ENCODE peak calls at places on chromosomes 2 and 18, in seven cellular contexts. J is IMR-90, K is GM12892, T is tibial nerve, D is lower leg skin, N is esophagus squamous epithelium, E is GM12891. C is an unnamed sample.

GRCh38 chr18:48805826-48806535 is 144.8 kb downstream of the SMAD7 start:
- DNase-seq in J (no peak), K (no peak), T (no peak), D (no peak), N (no peak), E (no peak), C (no peak)

GRCh38 chr18:63963610-63964256 is 6.1 kb upstream of the SERPINB8 start:
- DNase-seq in J (peak; percentile 77), K (no peak), T (peak; percentile 48), D (no peak), N (no peak), E (no peak), C (no peak)

GRCh38 chr18:78735131-78736014 is 244.2 kb upstream of the SALL3 start:
- DNase-seq in J (no peak), K (no peak), T (no peak), D (no peak), N (no peak), E (no peak), C (no peak)

GRCh38 chr2:128381001-128381938 is 62.6 kb upstream of the HS6ST1 start:
- DNase-seq in J (no peak), K (no peak), T (no peak), D (no peak), N (no peak), E (no peak), C (no peak)

GRCh38 chr2:112065966-112066365 is 10.9 kb downstream of the TMEM87B start:
- DNase-seq in J (peak; percentile 86), K (no peak), T (no peak), D (no peak), N (no peak), E (no peak), C (no peak)

GRCh38 chr18:2627821-2628276 is 27.7 kb upstream of the SMCHD1 start:
- DNase-seq in J (peak; percentile 41), K (no peak), T (no peak), D (no peak), N (no peak), E (no peak), C (no peak)

GRCh38 chr2:37588316-37588777 is 83.1 kb downstream of the CDC42EP3 start:
- DNase-seq in J (peak; percentile 43), K (no peak), T (no peak), D (no peak), N (no peak), E (no peak), C (no peak)

GRCh38 chr2:88638743-88639142 is 11.5 kb upstream of the EIF2AK3 start:
- DNase-seq in J (no peak), K (no peak), T (no peak), D (no peak), N (no peak), E (no peak), C (no peak)

GRCh38 chr2:152284398-152284797 is 50.6 kb upstream of the FMNL2 start:
- DNase-seq in J (no peak), K (no peak), T (no peak), D (no peak), N (no peak), E (no peak), C (no peak)

GRCh38 chr2:197293252-197294007 is 17.1 kb downstream of the ANKRD44 start:
- DNase-seq in J (no peak), K (no peak), T (no peak), D (no peak), N (no peak), E (no peak), C (no peak)

GRCh38 chr2:160584972-160585494 is 91.4 kb upstream of the RBMS1 start:
- DNase-seq in J (peak; percentile 39), K (no peak), T (no peak), D (no peak), N (no peak), E (no peak), C (no peak)

GRCh38 chr18:48079885-48080284 is 149.4 kb upstream of the SMAD2 start:
- DNase-seq in J (no peak), K (no peak), T (no peak), D (no peak), N (no peak), E (no peak), C (no peak)

GRCh38 chr2:105697781-105698449 is 46.8 kb upstream of the NCK2 start:
- DNase-seq in J (no peak), K (no peak), T (no peak), D (no peak), N (no peak), E (no peak), C (no peak)

GRCh38 chr2:157229572-157229971 is 27.9 kb upstream of the GALNT5 start:
- DNase-seq in J (peak; percentile 94), K (no peak), T (no peak), D (no peak), N (no peak), E (no peak), C (no peak)

GRCh38 chr2:47063159-47063930 is 91.8 kb downstream of the STPG4 start:
- DNase-seq in J (no peak), K (no peak), T (no peak), D (no peak), N (no peak), E (no peak), C (no peak)

GRCh38 chr2:47064076-47064475 is 91.0 kb downstream of the STPG4 start:
- DNase-seq in J (no peak), K (no peak), T (no peak), D (no peak), N (no peak), E (no peak), C (no peak)

GRCh38 chr2:47067788-47068407 is 87.2 kb downstream of the STPG4 start:
- DNase-seq in J (no peak), K (no peak), T (no peak), D (no peak), N (no peak), E (no peak), C (no peak)

GRCh38 chr2:47065343-47065742 is 89.8 kb downstream of the STPG4 start:
- DNase-seq in J (no peak), K (no peak), T (no peak), D (no peak), N (no peak), E (no peak), C (no peak)

GRCh38 chr2:47065771-47066380 is 89.2 kb downstream of the STPG4 start:
- DNase-seq in J (peak; percentile 89), K (no peak), T (no peak), D (no peak), N (no peak), E (no peak), C (no peak)
- TF ChIP-seq POLR2A in J (peak; percentile 35), K (no peak), T (no peak), D (no peak), N (no peak), E (no peak), C (no peak)

DNA sequence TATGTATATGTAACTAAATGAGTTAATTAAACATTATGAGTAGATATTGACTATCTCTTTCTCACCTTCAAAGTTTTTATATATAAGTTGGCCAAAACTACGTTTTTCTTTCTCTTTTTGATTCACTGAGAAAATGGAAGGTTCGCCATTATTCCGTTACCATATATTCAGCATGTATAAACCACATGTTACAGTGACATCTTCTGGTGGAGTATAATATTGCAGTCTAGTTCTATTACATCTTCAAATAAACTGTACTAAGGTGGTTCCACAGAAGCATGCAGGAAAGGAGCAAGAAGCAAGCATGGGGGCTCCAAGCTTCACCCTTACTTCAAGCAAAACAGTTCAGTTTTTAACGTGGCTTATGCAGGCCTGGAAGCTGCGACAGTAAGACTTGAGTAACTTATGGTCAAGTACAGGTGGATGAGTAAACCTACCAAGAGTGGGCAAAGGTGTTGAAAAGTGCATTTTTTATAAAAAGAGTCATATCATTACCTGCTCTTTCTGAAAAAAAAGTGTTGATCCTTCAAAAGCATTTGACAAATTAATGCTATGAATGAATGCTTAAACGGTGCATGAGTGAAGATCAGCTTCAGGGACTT is 129.8 kb upstream of the RAB6C start:
- DNase-seq in J (peak; percentile 78), K (no peak), T (no peak), D (no peak), N (no peak), E (no peak), C (no peak)
- TF ChIP-seq POLR2A in J (no peak), K (no peak), T (no peak), D (no peak), N (no peak), E (no peak), C (no peak)

GRCh38 chr2:8867363-8867762 is 29.9 kb upstream of the KIDINS220 start:
- DNase-seq in J (no peak), K (no peak), T (no peak), D (no peak), N (no peak), E (no peak), C (no peak)

GRCh38 chr2:8877332-8877731 is 39.9 kb upstream of the KIDINS220 start:
- DNase-seq in J (no peak), K (no peak), T (no peak), D (no peak), N (no peak), E (no peak), C (no peak)

GRCh38 chr2:8876628-8877027 is 39.2 kb upstream of the KIDINS220 start:
- DNase-seq in J (peak; percentile 34), K (no peak), T (no peak), D (no peak), N (no peak), E (no peak), C (no peak)

DNA sequence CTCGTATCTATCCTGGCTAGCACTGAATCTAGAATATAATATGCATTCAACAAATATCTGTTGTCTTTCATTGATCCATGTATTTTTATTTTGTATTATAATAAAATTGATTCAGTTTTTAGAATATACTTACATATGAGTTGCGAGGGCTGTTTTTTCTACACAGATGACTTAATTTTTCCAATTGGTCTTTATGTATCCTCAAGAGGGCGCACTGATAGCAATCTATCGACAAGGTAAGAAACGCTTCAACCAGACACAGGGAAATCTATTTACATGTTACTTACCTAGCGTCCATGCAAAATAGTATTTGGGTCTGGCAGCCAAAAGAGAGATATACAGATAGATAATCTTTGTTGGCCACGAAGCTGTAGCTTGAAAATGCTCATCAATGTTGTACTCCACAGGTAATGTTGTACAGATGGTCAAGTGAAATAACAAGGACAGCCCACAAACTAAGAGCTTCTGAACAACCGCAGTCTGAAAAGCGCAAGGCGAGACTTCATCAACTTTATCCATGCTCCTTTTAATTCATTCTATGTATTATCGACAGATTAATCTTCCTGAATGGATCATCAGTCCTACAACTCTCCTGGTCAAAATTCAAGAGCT is 35.5 kb upstream of the KIDINS220 start:
- DNase-seq in J (peak; percentile 73), K (no peak), T (peak; percentile 8), D (no peak), N (no peak), E (peak; percentile 21), C (no peak)
- TF ChIP-seq POLR2A in J (no peak), K (no peak), T (no peak), D (no peak), N (no peak), E (no peak), C (no peak)

GRCh38 chr2:206158563-206159345 is 490 bp downstream of the NDUFS1 start:
- DNase-seq in J (peak; percentile 31), K (no peak), T (no peak), D (no peak), N (no peak), E (no peak), C (no peak)

GRCh38 chr2:206163251-206163880 is 3.7 kb downstream of the EEF1B2 start:
- DNase-seq in J (no peak), K (no peak), T (no peak), D (no peak), N (no peak), E (no peak), C (no peak)

GRCh38 chr2:206159346-206160123 is at the start of the genes EEF1B2 and NDUFS1:
- DNase-seq in J (peak; percentile 99), K (peak; percentile 87), T (peak; percentile 89), D (peak; percentile 96), N (peak; percentile 92), E (peak; percentile 87), C (peak; percentile 99)

GRCh38 chr2:206160124-206160806 is 570 bp downstream of the EEF1B2 start:
- DNase-seq in J (peak; percentile 38), K (peak; percentile 52), T (no peak), D (no peak), N (no peak), E (peak; percentile 31), C (no peak)

GRCh38 chr2:206160807-206161179 is 1.1 kb downstream of the EEF1B2 start:
- DNase-seq in J (no peak), K (no peak), T (no peak), D (no peak), N (no peak), E (no peak), C (no peak)
- TF ChIP-seq POLR2A in J (no peak), K (peak; percentile 44), T (no peak), D (no peak), N (no peak), E (no peak), C (no peak)

C was measured in vagina.